ENCODE peak calls at places on chromosomes 4 and X, in nine cellular contexts. One of them, this sample, is unnamed.

GRCh38 chr4:112245383-112245782 is 13.8 kb downstream of the AP1AR start:
- DNase-seq in neural crest cell: no peak
- DNase-seq in omental fat pad: no peak
- DNase-seq in ovary: no peak
- DNase-seq in gastrocnemius medialis: no peak
- DNase-seq in colonic mucosa: no peak
- DNase-seq in lower lobe of right lung: no peak
- DNase-seq in GM23338: no peak
- DNase-seq in Calu3: no peak
- DNase-seq in this sample: no peak

GRCh38 chr4:52377563-52377962 is 281.5 kb downstream of the USP46 start:
- DNase-seq in ovary: no peak
- DNase-seq in GM23338: peak; percentile 26
- DNase-seq in neural crest cell: no peak
- DNase-seq in colonic mucosa: no peak
- DNase-seq in gastrocnemius medialis: no peak
- DNase-seq in Calu3: no peak
- DNase-seq in lower lobe of right lung: no peak
- DNase-seq in omental fat pad: no peak
- DNase-seq in this sample: no peak

GRCh38 chr4:8906668-8906970 is 35.0 kb upstream of the HMX1 start:
- DNase-seq in lower lobe of right lung: no peak
- DNase-seq in gastrocnemius medialis: no peak
- DNase-seq in ovary: no peak
- DNase-seq in GM23338: no peak
- DNase-seq in neural crest cell: no peak
- DNase-seq in Calu3: no peak
- DNase-seq in omental fat pad: no peak
- DNase-seq in colonic mucosa: no peak
- DNase-seq in this sample: no peak

GRCh38 chr4:66574145-66574978 is 904.1 kb upstream of the EPHA5 start:
- DNase-seq in lower lobe of right lung: no peak
- DNase-seq in colonic mucosa: no peak
- DNase-seq in gastrocnemius medialis: no peak
- DNase-seq in GM23338: peak; percentile 28
- DNase-seq in omental fat pad: no peak
- DNase-seq in ovary: no peak
- DNase-seq in Calu3: no peak
- DNase-seq in neural crest cell: no peak
- DNase-seq in this sample: no peak

GRCh38 chrX:4674028-4674782 is 960.8 kb upstream of the PRKX start:
- DNase-seq in lower lobe of right lung: no peak
- DNase-seq in ovary: no peak
- DNase-seq in gastrocnemius medialis: no peak
- DNase-seq in colonic mucosa: no peak
- DNase-seq in GM23338: no peak
- DNase-seq in neural crest cell: no peak
- DNase-seq in omental fat pad: no peak
- DNase-seq in Calu3: peak; percentile 38
- DNase-seq in this sample: no peak

GRCh38 chrX:86604620-86605019 is 456.4 kb downstream of the DACH2 start:
- DNase-seq in Calu3: no peak
- DNase-seq in omental fat pad: no peak
- DNase-seq in colonic mucosa: no peak
- DNase-seq in neural crest cell: no peak
- DNase-seq in ovary: no peak
- DNase-seq in lower lobe of right lung: no peak
- DNase-seq in gastrocnemius medialis: no peak
- DNase-seq in GM23338: no peak
- DNase-seq in this sample: no peak

GRCh38 chrX:115409551-115409950 is 120.0 kb downstream of the LUZP4 start:
- DNase-seq in GM23338: no peak
- DNase-seq in omental fat pad: no peak
- DNase-seq in gastrocnemius medialis: no peak
- DNase-seq in lower lobe of right lung: no peak
- DNase-seq in Calu3: no peak
- DNase-seq in colonic mucosa: no peak
- DNase-seq in neural crest cell: no peak
- DNase-seq in ovary: no peak
- DNase-seq in this sample: no peak

GRCh38 chr4:1411436-1412375 is 5.5 kb upstream of the NKX1-1 start:
- DNase-seq in colonic mucosa: peak; percentile 10
- DNase-seq in neural crest cell: no peak
- DNase-seq in Calu3: no peak
- DNase-seq in gastrocnemius medialis: no peak
- DNase-seq in omental fat pad: no peak
- DNase-seq in lower lobe of right lung: peak; percentile 36
- DNase-seq in GM23338: peak; percentile 44
- DNase-seq in ovary: no peak
- DNase-seq in this sample: no peak

GRCh38 chr4:118774989-118775388 is 60.9 kb downstream of the SEC24D start:
- DNase-seq in ovary: no peak
- DNase-seq in gastrocnemius medialis: no peak
- DNase-seq in lower lobe of right lung: no peak
- DNase-seq in Calu3: no peak
- DNase-seq in neural crest cell: no peak
- DNase-seq in colonic mucosa: no peak
- DNase-seq in GM23338: no peak
- DNase-seq in omental fat pad: no peak
- DNase-seq in this sample: no peak

GRCh38 chrX:68894513-68895338 is 65.9 kb downstream of the EFNB1 start:
- DNase-seq in colonic mucosa: peak; percentile 70
- DNase-seq in gastrocnemius medialis: peak; percentile 41
- DNase-seq in Calu3: peak; percentile 21
- DNase-seq in omental fat pad: no peak
- DNase-seq in lower lobe of right lung: peak; percentile 67
- DNase-seq in GM23338: peak; percentile 35
- DNase-seq in neural crest cell: no peak
- DNase-seq in ovary: peak; percentile 43
- DNase-seq in this sample: peak; percentile 41

GRCh38 chr4:122921971-122922876 is at the start of gene NUDT6:
- DNase-seq in Calu3: peak; percentile 30
- DNase-seq in lower lobe of right lung: peak; percentile 79
- DNase-seq in colonic mucosa: peak; percentile 78
- DNase-seq in omental fat pad: no peak
- DNase-seq in neural crest cell: peak; percentile 50
- DNase-seq in ovary: peak; percentile 52
- DNase-seq in GM23338: peak; percentile 86
- DNase-seq in gastrocnemius medialis: peak; percentile 15
- DNase-seq in this sample: peak; percentile 55

GRCh38 chrX:19549838-19550237 is 34.5 kb upstream of the MAP3K15 start:
- DNase-seq in lower lobe of right lung: no peak
- DNase-seq in omental fat pad: no peak
- DNase-seq in neural crest cell: no peak
- DNase-seq in Calu3: no peak
- DNase-seq in gastrocnemius medialis: no peak
- DNase-seq in colonic mucosa: no peak
- DNase-seq in GM23338: no peak
- DNase-seq in ovary: no peak
- DNase-seq in this sample: no peak

GRCh38 chr4:41525129-41525528 is 12.8 kb upstream of the LIMCH1 start:
- DNase-seq in ovary: no peak
- DNase-seq in gastrocnemius medialis: no peak
- DNase-seq in GM23338: peak; percentile 82
- DNase-seq in lower lobe of right lung: no peak
- DNase-seq in Calu3: peak; percentile 29
- DNase-seq in neural crest cell: no peak
- DNase-seq in omental fat pad: no peak
- DNase-seq in colonic mucosa: no peak
- DNase-seq in this sample: no peak

DNA sequence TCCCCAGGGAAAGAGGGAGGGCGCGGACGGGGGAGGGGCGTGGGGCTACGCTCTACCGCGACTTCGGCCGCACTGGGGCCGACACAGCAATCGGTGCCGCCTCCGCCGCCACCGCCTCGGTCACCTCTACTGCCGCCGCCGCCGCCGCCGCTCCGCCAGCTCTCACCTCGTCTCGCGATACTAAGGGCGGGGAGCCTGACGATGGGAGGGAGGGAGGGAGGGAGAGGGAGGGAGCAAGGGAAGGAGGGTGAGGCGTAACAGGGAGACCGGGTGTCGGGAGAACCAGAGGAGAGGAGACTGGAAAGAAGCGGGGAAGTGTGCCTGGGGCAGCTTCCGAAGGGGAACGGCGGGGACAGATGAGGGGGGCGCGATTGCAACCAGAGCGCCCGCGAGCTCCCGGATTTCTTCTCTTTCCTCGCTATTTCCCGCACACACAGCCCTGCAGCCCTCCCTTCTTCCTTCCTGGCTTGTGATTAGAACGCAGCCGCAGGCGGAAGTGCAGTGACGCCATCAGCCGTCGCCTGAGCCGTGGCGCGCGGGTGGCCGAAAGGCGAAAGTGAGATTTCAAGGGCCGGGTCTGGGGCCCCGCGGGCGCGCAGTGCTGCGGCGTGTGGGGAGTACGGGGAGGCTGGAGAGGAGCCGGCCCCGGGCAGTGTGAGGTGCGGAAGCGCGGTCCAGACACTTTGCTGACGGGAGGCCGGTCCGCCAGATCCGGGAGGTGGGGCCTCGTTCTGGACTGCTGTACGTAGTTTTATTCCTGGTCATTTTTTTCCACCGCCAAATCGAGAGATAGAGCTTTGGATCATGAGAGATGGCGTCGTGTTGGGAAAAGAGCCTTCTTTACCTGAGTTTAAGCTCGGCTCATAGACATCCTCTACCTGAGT is at the start of gene ANKRD17:
- DNase-seq in GM23338: peak; percentile 96
- DNase-seq in neural crest cell: peak; percentile 84
- DNase-seq in colonic mucosa: peak; percentile 94
- DNase-seq in gastrocnemius medialis: peak; percentile 83
- DNase-seq in omental fat pad: peak; percentile 83
- DNase-seq in Calu3: peak; percentile 88
- DNase-seq in ovary: peak; percentile 94
- DNase-seq in lower lobe of right lung: peak; percentile 97
- DNase-seq in this sample: peak; percentile 95
- TF ChIP-seq CTCF in GM23338: no peak
- TF ChIP-seq CTCF in neural crest cell: peak; percentile 11
- TF ChIP-seq CTCF in colonic mucosa: no peak
- TF ChIP-seq CTCF in gastrocnemius medialis: peak; percentile 27
- TF ChIP-seq CTCF in omental fat pad: no peak
- TF ChIP-seq CTCF in Calu3: no peak
- TF ChIP-seq CTCF in ovary: peak; percentile 61
- TF ChIP-seq CTCF in lower lobe of right lung: peak; percentile 30
- TF ChIP-seq CTCF in this sample: no peak

GRCh38 chrX:109281478-109282275 is 200.2 kb downstream of the GUCY2F start:
- DNase-seq in omental fat pad: no peak
- DNase-seq in gastrocnemius medialis: no peak
- DNase-seq in neural crest cell: no peak
- DNase-seq in GM23338: peak; percentile 8
- DNase-seq in Calu3: peak; percentile 55
- DNase-seq in lower lobe of right lung: no peak
- DNase-seq in colonic mucosa: no peak
- DNase-seq in ovary: no peak
- DNase-seq in this sample: no peak
- TF ChIP-seq CTCF in omental fat pad: no peak
- TF ChIP-seq CTCF in gastrocnemius medialis: no peak
- TF ChIP-seq CTCF in neural crest cell: no peak
- TF ChIP-seq CTCF in GM23338: no peak
- TF ChIP-seq CTCF in Calu3: no peak
- TF ChIP-seq CTCF in lower lobe of right lung: no peak
- TF ChIP-seq CTCF in colonic mucosa: no peak
- TF ChIP-seq CTCF in ovary: no peak
- TF ChIP-seq CTCF in this sample: no peak

GRCh38 chrX:95754411-95754810 is 930.2 kb upstream of the DIAPH2 start:
- DNase-seq in Calu3: no peak
- DNase-seq in GM23338: no peak
- DNase-seq in colonic mucosa: no peak
- DNase-seq in lower lobe of right lung: no peak
- DNase-seq in omental fat pad: no peak
- DNase-seq in gastrocnemius medialis: no peak
- DNase-seq in ovary: no peak
- DNase-seq in neural crest cell: no peak
- DNase-seq in this sample: no peak
- TF ChIP-seq CTCF in Calu3: no peak
- TF ChIP-seq CTCF in GM23338: no peak
- TF ChIP-seq CTCF in colonic mucosa: no peak
- TF ChIP-seq CTCF in lower lobe of right lung: no peak
- TF ChIP-seq CTCF in omental fat pad: no peak
- TF ChIP-seq CTCF in gastrocnemius medialis: no peak
- TF ChIP-seq CTCF in ovary: no peak
- TF ChIP-seq CTCF in neural crest cell: no peak
- TF ChIP-seq CTCF in this sample: no peak

GRCh38 chr4:133147365-133147821 is 1.7 kb upstream of the PCDH10 start:
- DNase-seq in neural crest cell: peak; percentile 6
- DNase-seq in lower lobe of right lung: no peak
- DNase-seq in gastrocnemius medialis: no peak
- DNase-seq in ovary: no peak
- DNase-seq in GM23338: peak; percentile 12
- DNase-seq in omental fat pad: no peak
- DNase-seq in colonic mucosa: no peak
- DNase-seq in Calu3: no peak
- DNase-seq in this sample: peak; percentile 12

GRCh38 chr4:133149932-133150642 is 993 bp downstream of the PCDH10 start:
- DNase-seq in gastrocnemius medialis: no peak
- DNase-seq in neural crest cell: peak; percentile 1
- DNase-seq in Calu3: no peak
- DNase-seq in ovary: no peak
- DNase-seq in colonic mucosa: no peak
- DNase-seq in omental fat pad: no peak
- DNase-seq in GM23338: peak; percentile 3
- DNase-seq in lower lobe of right lung: no peak
- DNase-seq in this sample: peak; percentile 9

GRCh38 chr4:133149364-133149695 is 236 bp downstream of the PCDH10 start:
- DNase-seq in gastrocnemius medialis: no peak
- DNase-seq in Calu3: no peak
- DNase-seq in GM23338: no peak
- DNase-seq in lower lobe of right lung: no peak
- DNase-seq in colonic mucosa: no peak
- DNase-seq in neural crest cell: no peak
- DNase-seq in omental fat pad: no peak
- DNase-seq in ovary: no peak
- DNase-seq in this sample: no peak

GRCh38 chr4:133147922-133148689 is 988 bp upstream of the PCDH10 start:
- DNase-seq in gastrocnemius medialis: no peak
- DNase-seq in GM23338: peak; percentile 64
- DNase-seq in colonic mucosa: no peak
- DNase-seq in Calu3: no peak
- DNase-seq in ovary: no peak
- DNase-seq in lower lobe of right lung: no peak
- DNase-seq in omental fat pad: no peak
- DNase-seq in neural crest cell: peak; percentile 49
- DNase-seq in this sample: peak; percentile 52

DNA sequence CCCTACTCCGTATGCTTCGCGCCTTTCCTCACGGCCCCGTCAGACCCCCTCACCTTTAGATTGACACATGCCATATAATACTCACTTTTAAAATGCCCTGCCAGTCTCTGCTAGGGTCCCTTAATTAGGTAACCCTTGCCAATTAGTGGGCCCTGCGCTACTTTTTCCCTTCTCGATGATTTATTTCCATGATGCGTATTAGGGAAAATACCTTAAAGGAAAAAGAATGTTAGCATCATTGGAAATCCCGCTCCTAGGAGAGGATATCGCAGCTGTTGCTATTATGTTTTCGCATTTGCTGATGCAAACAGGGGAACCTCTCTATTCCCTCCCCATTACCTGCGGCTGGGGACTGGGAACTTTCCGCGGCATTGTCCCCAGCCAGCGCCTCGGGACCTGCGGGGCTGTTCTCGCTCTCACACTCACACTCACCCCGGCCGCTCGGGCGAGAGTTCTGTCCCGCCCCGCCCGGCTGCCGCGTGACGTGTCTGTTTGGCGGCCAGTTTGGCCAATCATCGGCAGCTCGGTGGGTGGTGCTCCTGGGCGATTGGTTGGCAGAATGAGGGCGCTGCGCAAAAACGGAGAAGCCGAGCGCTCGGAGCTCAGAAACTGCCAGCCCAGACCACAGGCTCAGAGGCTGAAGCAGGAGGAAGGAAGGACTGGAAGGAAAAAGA is at the start of gene PCDH10:
- DNase-seq in omental fat pad: peak; percentile 69
- DNase-seq in GM23338: peak; percentile 96
- DNase-seq in colonic mucosa: peak; percentile 73
- DNase-seq in gastrocnemius medialis: peak; percentile 58
- DNase-seq in ovary: peak; percentile 84
- DNase-seq in neural crest cell: peak; percentile 94
- DNase-seq in Calu3: no peak
- DNase-seq in lower lobe of right lung: peak; percentile 81
- DNase-seq in this sample: peak; percentile 96
- TF ChIP-seq CTCF in omental fat pad: no peak
- TF ChIP-seq CTCF in GM23338: no peak
- TF ChIP-seq CTCF in colonic mucosa: no peak
- TF ChIP-seq CTCF in gastrocnemius medialis: no peak
- TF ChIP-seq CTCF in ovary: no peak
- TF ChIP-seq CTCF in neural crest cell: no peak
- TF ChIP-seq CTCF in Calu3: no peak
- TF ChIP-seq CTCF in lower lobe of right lung: no peak
- TF ChIP-seq CTCF in this sample: no peak

This sample was measured in endothelial cell.